ENCODE peak calls at places on chromosomes 13 and 19, in six cellular contexts. V is AG09309, I is IMR-90, M is glutamatergic neuron, S is PC-3, F is GM23338. B is an unnamed sample.

GRCh38 chr13:20588529-20589110 is 21.7 kb downstream of the IFT88 start:
- DNase-seq in V (no peak), F (no peak), I (no peak), S (no peak), M (no peak), B (no peak)

GRCh38 chr19:17526922-17527321 is 15.5 kb downstream of the PGLS start:
- DNase-seq in F (no peak), M (peak; percentile 30), S (no peak), V (no peak), I (no peak), B (peak; percentile 68)

GRCh38 chr13:50457430-50458393 is 385.8 kb downstream of the DLEU7 start:
- DNase-seq in F (no peak), M (no peak), V (no peak), S (no peak), I (no peak), B (no peak)

GRCh38 chr19:35018379-35018778 is 11.9 kb upstream of the SCN1B start:
- DNase-seq in I (no peak), F (no peak), M (no peak), S (no peak), V (no peak), B (no peak)

GRCh38 chr19:8444677-8445487 is at the start of gene HNRNPM:
- DNase-seq in I (peak; percentile 95), F (peak; percentile 97), V (peak; percentile 81), M (peak; percentile 100), S (peak; percentile 100), B (peak; percentile 99)

GRCh38 chr19:1457892-1458291 is 8.0 kb downstream of the APC2 start:
- DNase-seq in V (no peak), M (no peak), I (no peak), F (no peak), S (no peak), B (no peak)

GRCh38 chr19:2627855-2628254 is 74.6 kb downstream of the GNG7 start:
- DNase-seq in M (no peak), F (no peak), V (no peak), S (peak; percentile 60), I (peak; percentile 49), B (no peak)

GRCh38 chr13:110304256-110304655 is 2.7 kb downstream of the COL4A1 start:
- DNase-seq in F (no peak), V (no peak), M (no peak), S (no peak), I (peak; percentile 70), B (no peak)

GRCh38 chr13:28384789-28385188 is 110.1 kb downstream of the FLT1 start:
- DNase-seq in I (no peak), S (no peak), V (no peak), F (no peak), M (no peak), B (peak; percentile 31)

GRCh38 chr13:99354371-99354951 is 47.3 kb upstream of the GPR183 start:
- DNase-seq in F (no peak), I (no peak), M (no peak), S (peak; percentile 45), V (no peak), B (no peak)

GRCh38 chr19:48064509-48064908 is 20.6 kb upstream of the CABP5 start:
- DNase-seq in S (no peak), I (peak; percentile 54), V (no peak), F (peak; percentile 81), M (no peak), B (no peak)

GRCh38 chr19:48069435-48069834 is 25.6 kb upstream of the CABP5 start:
- DNase-seq in F (peak; percentile 73), V (no peak), S (no peak), M (no peak), I (no peak), B (no peak)
- TF ChIP-seq CTCF in F (peak; percentile 43), V (no peak), S (no peak), M (no peak), I (no peak), B (no peak)

GRCh38 chr19:371501-372160 is 27.0 kb upstream of the MIER2 start:
- DNase-seq in S (no peak), M (no peak), V (no peak), F (no peak), I (no peak), B (no peak)
- TF ChIP-seq CTCF in S (no peak), M (no peak), V (no peak), F (no peak), I (no peak), B (no peak)

DNA sequence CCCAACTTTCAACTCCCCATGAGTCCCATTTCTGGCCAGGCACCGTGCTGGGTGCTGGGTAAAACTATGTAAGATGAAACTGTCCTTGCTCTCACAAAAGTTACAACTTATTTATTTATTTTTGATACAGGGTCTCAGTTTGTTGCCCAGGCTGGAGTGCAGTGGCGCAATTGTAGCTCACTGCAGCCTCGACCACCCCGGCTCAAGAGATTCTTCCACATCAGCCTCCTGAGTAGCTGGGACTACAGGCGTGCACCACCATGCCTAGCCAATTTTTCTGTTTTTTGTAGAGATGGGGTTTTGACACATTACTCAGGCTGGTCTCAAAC is 12.9 kb upstream of the CADM4 start:
- DNase-seq in I (no peak), V (no peak), S (no peak), M (no peak), F (no peak), B (no peak)
- TF ChIP-seq CTCF in I (no peak), V (no peak), S (no peak), M (peak; percentile 48), F (no peak), B (no peak)

DNA sequence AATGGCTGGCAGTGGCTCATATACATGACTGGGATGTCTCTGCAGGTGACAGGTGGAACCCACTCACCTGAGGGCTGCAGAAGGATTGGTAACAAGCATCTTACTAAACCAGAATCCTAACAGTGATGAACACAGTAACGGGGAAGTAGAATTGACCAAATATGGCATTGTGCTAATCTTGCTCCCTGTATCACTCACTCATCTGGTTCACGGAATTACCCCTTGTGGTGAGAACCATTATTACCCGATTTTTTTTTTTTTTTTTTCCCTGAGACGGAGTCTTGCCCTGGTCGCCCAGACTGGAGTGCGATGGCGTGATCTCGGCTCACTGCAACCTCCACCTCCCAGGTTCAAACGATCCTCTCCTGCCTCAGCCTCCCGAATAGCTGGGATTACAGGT is 69.5 kb downstream of the PTPRS start:
- DNase-seq in F (peak; percentile 63), V (no peak), M (no peak), I (no peak), S (peak; percentile 37), B (no peak)
- TF ChIP-seq CTCF in F (peak; percentile 36), V (peak; percentile 20), M (peak; percentile 70), I (peak; percentile 25), S (peak; percentile 41), B (no peak)

B was measured in GM13977.